ENCODE peak calls at places on chromosomes 12 and 14, in four cellular contexts. B is SW480; G is AG04450; A is stimulated activated CD4-positive, alpha-beta T cell treated with anti-CD3 and anti-CD28 coated beads, Interleukin-4, amount 100 ng/mL, for 48 hours. D is an unnamed sample.

GRCh38 chr12:124394462-124395128 is 99.7 kb downstream of the RFLNA start:
- DNase-seq in G (no peak), A (no peak), B (no peak), D (no peak)

GRCh38 chr12:49340971-49341776 is 4.2 kb upstream of the C1QL4 start:
- DNase-seq in A (no peak), G (no peak), B (no peak), D (no peak)

GRCh38 chr14:68043752-68044151 is 224.2 kb downstream of the RAD51B start:
- DNase-seq in B (no peak), A (no peak), G (no peak), D (no peak)

GRCh38 chr12:41141076-41141475 is 47.0 kb upstream of the PDZRN4 start:
- DNase-seq in A (no peak), G (no peak), B (no peak), D (no peak)

GRCh38 chr12:65279387-65280112 is 1.1 kb downstream of the MSRB3 start:
- DNase-seq in B (peak), A (no peak), G (no peak), D (no peak)

GRCh38 chr12:113181975-113182374 is 3.3 kb downstream of the DDX54 start:
- DNase-seq in A (no peak), B (no peak), G (no peak), D (no peak)

GRCh38 chr14:101736585-101736984 is 24.9 kb upstream of the PPP2R5C start:
- DNase-seq in B (no peak), A (no peak), G (no peak), D (no peak)

GRCh38 chr12:38175538-38175937 is 141.0 kb upstream of the ALG10B start:
- DNase-seq in B (no peak), A (no peak), G (no peak), D (no peak)

GRCh38 chr12:54409267-54409666 is 9.8 kb downstream of the ITGA5 start:
- DNase-seq in A (no peak), G (no peak), B (no peak), D (no peak)

GRCh38 chr14:60222820-60223219 is 26.2 kb upstream of the PPM1A start:
- DNase-seq in G (no peak), A (no peak), B (no peak), D (no peak)

GRCh38 chr12:111274820-111275219 is 94.1 kb downstream of the PHETA1 start:
- DNase-seq in B (no peak), A (no peak), G (no peak), D (no peak)

GRCh38 chr14:104821229-104821945 is 20.5 kb downstream of the ZBTB42 start:
- DNase-seq in B (no peak), A (no peak), G (no peak), D (no peak)

GRCh38 chr14:61616524-61617185 is 78.7 kb upstream of the HIF1A start:
- DNase-seq in B (no peak), A (no peak), G (peak), D (peak)

GRCh38 chr12:32569256-32569655 is 109.8 kb upstream of the DNM1L start:
- DNase-seq in A (no peak), B (no peak), G (no peak), D (no peak)

GRCh38 chr12:10718279-10718821 is 4.8 kb downstream of the YBX3 start:
- DNase-seq in B (peak), G (peak), A (no peak), D (no peak)

GRCh38 chr12:13375583-13376413 is 179.3 kb downstream of the EMP1 start:
- DNase-seq in A (no peak), G (no peak), B (no peak), D (no peak)

GRCh38 chr12:122874081-122874480 is 21.8 kb downstream of the VPS37B start:
- DNase-seq in G (no peak), A (no peak), B (no peak), D (no peak)

GRCh38 chr14:68282479-68283377 is 463.1 kb downstream of the RAD51B start:
- DNase-seq in B (no peak), G (no peak), A (no peak), D (peak)

GRCh38 chr14:84112589-84112988 is 1417.4 kb upstream of the FLRT2 start:
- DNase-seq in A (no peak), G (no peak), B (no peak), D (no peak)

GRCh38 chr14:34628681-34629135 is 1.2 kb downstream of the SNX6 start:
- DNase-seq in B (peak), G (no peak), A (no peak), D (peak)